ENCODE peak calls at places on chromosomes 3 and 15, in ten cellular contexts. S is hepatocyte, J is GM12864, B is iris pigment epithelial cell, X is left cardiac atrium, T is AG20443, R is mesendoderm, G is T1000, K is NCI-H345, D is erythroblast. L is an unnamed sample.

GRCh38 chr3:177330771-177331170 is 133.5 kb upstream of the TBL1XR1 start:
- DNase-seq in S (no peak), J (no peak), B (no peak), X (no peak), T (peak; percentile 23), R (peak; percentile 67), G (no peak), K (no peak), D (no peak), L (no peak)

GRCh38 chr3:123773681-123774431 is 110.3 kb downstream of the MYLK start:
- DNase-seq in S (peak; percentile 33), J (no peak), B (no peak), X (peak; percentile 40), T (peak; percentile 81), R (no peak), G (no peak), K (no peak), D (no peak), L (no peak)

GRCh38 chr3:57688291-57688690 is 4.6 kb downstream of the DENND6A start:
- DNase-seq in S (no peak), J (no peak), B (no peak), X (no peak), T (no peak), R (no peak), G (no peak), K (no peak), D (no peak), L (no peak)

GRCh38 chr3:170714151-170714550 is 128.3 kb upstream of the SLC7A14 start:
- DNase-seq in S (no peak), J (no peak), B (peak; percentile 83), X (no peak), T (no peak), R (no peak), G (no peak), K (no peak), D (no peak), L (no peak)

GRCh38 chr15:32886441-32886840 is 168.6 kb downstream of the GREM1 start:
- DNase-seq in S (no peak), J (no peak), B (no peak), X (no peak), T (no peak), R (no peak), G (no peak), K (no peak), D (no peak), L (no peak)

GRCh38 chr3:93907132-93907531 is 66.6 kb downstream of the PROS1 start:
- DNase-seq in S (no peak), J (no peak), B (no peak), X (no peak), T (no peak), R (peak; percentile 0), G (no peak), K (no peak), D (no peak), L (no peak)

GRCh38 chr15:43070893-43071292 is 34.9 kb downstream of the UBR1 start:
- DNase-seq in S (no peak), J (no peak), B (no peak), X (no peak), T (no peak), R (no peak), G (no peak), K (no peak), D (no peak), L (no peak)

GRCh38 chr3:32186097-32186496 is 52.4 kb upstream of the CMTM8 start:
- DNase-seq in S (peak; percentile 37), J (no peak), B (no peak), X (no peak), T (no peak), R (peak; percentile 19), G (no peak), K (no peak), D (no peak), L (no peak)

GRCh38 chr15:69782155-69782658 is 315.5 kb downstream of the TLE3 start:
- DNase-seq in S (no peak), J (no peak), B (no peak), X (no peak), T (no peak), R (no peak), G (no peak), K (no peak), D (no peak), L (no peak)

GRCh38 chr15:67946701-67947100 is 106.9 kb upstream of the RNU6-1 start:
- DNase-seq in S (no peak), J (no peak), B (no peak), X (no peak), T (no peak), R (no peak), G (no peak), K (no peak), D (no peak), L (no peak)

L was measured in heart right ventricle.